ENCODE peak calls at places on chromosomes 12 and 14, in ten cellular contexts. One of them, this sample, is unnamed.

GRCh38 chr12:84455598-84455997 is 457.0 kb downstream of the SLC6A15 start:
- DNase-seq in effector memory CD4-positive, alpha-beta T cell: no peak
- DNase-seq in pancreas: no peak
- DNase-seq in tibial artery: no peak
- DNase-seq in PC-3: no peak
- DNase-seq in substantia nigra: no peak
- DNase-seq in CD4-positive, alpha-beta T cell: no peak
- DNase-seq in fibroblast of lung: no peak
- DNase-seq in RWPE1: no peak
- DNase-seq in IMR-90: no peak
- DNase-seq in this sample: no peak

GRCh38 chr14:49982082-49982481 is 89.2 kb downstream of the ARF6 start:
- DNase-seq in RWPE1: no peak
- DNase-seq in substantia nigra: no peak
- DNase-seq in PC-3: no peak
- DNase-seq in pancreas: no peak
- DNase-seq in CD4-positive, alpha-beta T cell: no peak
- DNase-seq in effector memory CD4-positive, alpha-beta T cell: no peak
- DNase-seq in tibial artery: no peak
- DNase-seq in IMR-90: peak
- DNase-seq in fibroblast of lung: peak
- DNase-seq in this sample: no peak

GRCh38 chr14:95507174-95507573 is 9.3 kb downstream of the SYNE3 start:
- DNase-seq in pancreas: no peak
- DNase-seq in effector memory CD4-positive, alpha-beta T cell: no peak
- DNase-seq in CD4-positive, alpha-beta T cell: no peak
- DNase-seq in tibial artery: peak
- DNase-seq in PC-3: peak
- DNase-seq in RWPE1: peak
- DNase-seq in fibroblast of lung: peak
- DNase-seq in IMR-90: peak
- DNase-seq in substantia nigra: peak
- DNase-seq in this sample: peak

GRCh38 chr12:65827827-65828231 is 3.5 kb downstream of the HMGA2 start:
- DNase-seq in IMR-90: no peak
- DNase-seq in PC-3: peak
- DNase-seq in RWPE1: no peak
- DNase-seq in tibial artery: no peak
- DNase-seq in CD4-positive, alpha-beta T cell: no peak
- DNase-seq in effector memory CD4-positive, alpha-beta T cell: no peak
- DNase-seq in substantia nigra: no peak
- DNase-seq in fibroblast of lung: peak
- DNase-seq in pancreas: no peak
- DNase-seq in this sample: peak

GRCh38 chr14:22271838-22272237 is 317.2 kb downstream of the DAD1 start:
- DNase-seq in RWPE1: no peak
- DNase-seq in effector memory CD4-positive, alpha-beta T cell: no peak
- DNase-seq in substantia nigra: no peak
- DNase-seq in pancreas: no peak
- DNase-seq in PC-3: no peak
- DNase-seq in CD4-positive, alpha-beta T cell: no peak
- DNase-seq in IMR-90: no peak
- DNase-seq in fibroblast of lung: no peak
- DNase-seq in tibial artery: no peak
- DNase-seq in this sample: no peak

GRCh38 chr12:106839343-106839742 is 64.9 kb downstream of the RIC8B start:
- DNase-seq in substantia nigra: no peak
- DNase-seq in fibroblast of lung: no peak
- DNase-seq in PC-3: no peak
- DNase-seq in IMR-90: no peak
- DNase-seq in CD4-positive, alpha-beta T cell: no peak
- DNase-seq in tibial artery: no peak
- DNase-seq in pancreas: no peak
- DNase-seq in RWPE1: no peak
- DNase-seq in effector memory CD4-positive, alpha-beta T cell: no peak
- DNase-seq in this sample: no peak

GRCh38 chr14:68491793-68492192 is 301.1 kb downstream of the ZFP36L1 start:
- DNase-seq in PC-3: no peak
- DNase-seq in substantia nigra: no peak
- DNase-seq in CD4-positive, alpha-beta T cell: no peak
- DNase-seq in IMR-90: no peak
- DNase-seq in effector memory CD4-positive, alpha-beta T cell: no peak
- DNase-seq in RWPE1: no peak
- DNase-seq in tibial artery: no peak
- DNase-seq in fibroblast of lung: no peak
- DNase-seq in pancreas: no peak
- DNase-seq in this sample: no peak

GRCh38 chr14:103705524-103706284 is 9.5 kb downstream of the XRCC3 start:
- DNase-seq in fibroblast of lung: no peak
- DNase-seq in tibial artery: no peak
- DNase-seq in effector memory CD4-positive, alpha-beta T cell: no peak
- DNase-seq in PC-3: no peak
- DNase-seq in CD4-positive, alpha-beta T cell: no peak
- DNase-seq in RWPE1: no peak
- DNase-seq in substantia nigra: no peak
- DNase-seq in pancreas: no peak
- DNase-seq in IMR-90: no peak
- DNase-seq in this sample: no peak

DNA sequence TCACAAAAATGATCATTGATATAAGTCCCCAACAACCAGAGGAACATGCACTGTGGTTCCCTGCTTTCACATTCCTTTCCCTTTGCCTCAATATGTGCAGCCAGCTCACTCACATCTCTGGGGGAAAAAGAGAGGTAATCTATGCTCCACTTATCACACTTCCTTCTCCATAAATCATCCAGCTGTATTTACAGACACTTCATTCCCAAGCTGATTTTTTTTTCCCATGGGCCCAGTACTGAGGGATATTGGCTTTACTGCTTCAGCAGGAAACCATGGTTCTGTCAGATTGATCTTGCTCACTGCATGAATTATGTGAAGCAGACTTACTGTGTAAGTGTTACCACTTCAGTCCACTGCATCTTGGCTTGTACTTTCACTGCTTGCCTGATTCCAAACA is 555.7 kb downstream of the CCER1 start:
- DNase-seq in tibial artery: no peak
- DNase-seq in PC-3: no peak
- DNase-seq in substantia nigra: no peak
- DNase-seq in effector memory CD4-positive, alpha-beta T cell: no peak
- DNase-seq in fibroblast of lung: peak
- DNase-seq in pancreas: no peak
- DNase-seq in CD4-positive, alpha-beta T cell: no peak
- DNase-seq in RWPE1: no peak
- DNase-seq in IMR-90: no peak
- DNase-seq in this sample: no peak
- H3K27ac ChIP-seq in tibial artery: no peak
- H3K27ac ChIP-seq in PC-3: no peak
- H3K27ac ChIP-seq in substantia nigra: no peak
- H3K27ac ChIP-seq in effector memory CD4-positive, alpha-beta T cell: no peak
- H3K27ac ChIP-seq in fibroblast of lung: no peak
- H3K27ac ChIP-seq in pancreas: no peak
- H3K27ac ChIP-seq in CD4-positive, alpha-beta T cell: no peak
- H3K27ac ChIP-seq in RWPE1: no peak
- H3K27ac ChIP-seq in IMR-90: no peak
- H3K27ac ChIP-seq in this sample: no peak

GRCh38 chr12:111788178-111788654 is 21.5 kb downstream of the ALDH2 start:
- DNase-seq in RWPE1: peak
- DNase-seq in CD4-positive, alpha-beta T cell: no peak
- DNase-seq in fibroblast of lung: no peak
- DNase-seq in PC-3: peak
- DNase-seq in effector memory CD4-positive, alpha-beta T cell: no peak
- DNase-seq in tibial artery: no peak
- DNase-seq in IMR-90: peak
- DNase-seq in pancreas: peak
- DNase-seq in substantia nigra: peak
- DNase-seq in this sample: peak

GRCh38 chr12:111789779-111790178 is 23.0 kb downstream of the ALDH2 start:
- DNase-seq in pancreas: no peak
- DNase-seq in IMR-90: no peak
- DNase-seq in RWPE1: no peak
- DNase-seq in substantia nigra: no peak
- DNase-seq in effector memory CD4-positive, alpha-beta T cell: no peak
- DNase-seq in PC-3: no peak
- DNase-seq in CD4-positive, alpha-beta T cell: no peak
- DNase-seq in tibial artery: no peak
- DNase-seq in fibroblast of lung: no peak
- DNase-seq in this sample: no peak

GRCh38 chr12:111798182-111798581 is 31.4 kb downstream of the ALDH2 start:
- DNase-seq in substantia nigra: no peak
- DNase-seq in IMR-90: no peak
- DNase-seq in pancreas: no peak
- DNase-seq in fibroblast of lung: no peak
- DNase-seq in CD4-positive, alpha-beta T cell: no peak
- DNase-seq in tibial artery: no peak
- DNase-seq in RWPE1: no peak
- DNase-seq in effector memory CD4-positive, alpha-beta T cell: no peak
- DNase-seq in PC-3: no peak
- DNase-seq in this sample: no peak

GRCh38 chr12:111791507-111791906 is 24.8 kb downstream of the ALDH2 start:
- DNase-seq in PC-3: no peak
- DNase-seq in effector memory CD4-positive, alpha-beta T cell: no peak
- DNase-seq in CD4-positive, alpha-beta T cell: no peak
- DNase-seq in substantia nigra: no peak
- DNase-seq in pancreas: no peak
- DNase-seq in IMR-90: no peak
- DNase-seq in tibial artery: no peak
- DNase-seq in RWPE1: no peak
- DNase-seq in fibroblast of lung: no peak
- DNase-seq in this sample: peak

GRCh38 chr12:111792155-111792876 is 25.6 kb downstream of the ALDH2 start:
- DNase-seq in RWPE1: no peak
- DNase-seq in fibroblast of lung: peak
- DNase-seq in IMR-90: peak
- DNase-seq in effector memory CD4-positive, alpha-beta T cell: no peak
- DNase-seq in substantia nigra: no peak
- DNase-seq in tibial artery: peak
- DNase-seq in PC-3: no peak
- DNase-seq in pancreas: no peak
- DNase-seq in CD4-positive, alpha-beta T cell: no peak
- DNase-seq in this sample: peak
- H3K27ac ChIP-seq in RWPE1: peak
- H3K27ac ChIP-seq in fibroblast of lung: no peak
- H3K27ac ChIP-seq in IMR-90: no peak
- H3K27ac ChIP-seq in effector memory CD4-positive, alpha-beta T cell: no peak
- H3K27ac ChIP-seq in substantia nigra: no peak
- H3K27ac ChIP-seq in tibial artery: no peak
- H3K27ac ChIP-seq in PC-3: no peak
- H3K27ac ChIP-seq in pancreas: no peak
- H3K27ac ChIP-seq in CD4-positive, alpha-beta T cell: no peak
- H3K27ac ChIP-seq in this sample: no peak

DNA sequence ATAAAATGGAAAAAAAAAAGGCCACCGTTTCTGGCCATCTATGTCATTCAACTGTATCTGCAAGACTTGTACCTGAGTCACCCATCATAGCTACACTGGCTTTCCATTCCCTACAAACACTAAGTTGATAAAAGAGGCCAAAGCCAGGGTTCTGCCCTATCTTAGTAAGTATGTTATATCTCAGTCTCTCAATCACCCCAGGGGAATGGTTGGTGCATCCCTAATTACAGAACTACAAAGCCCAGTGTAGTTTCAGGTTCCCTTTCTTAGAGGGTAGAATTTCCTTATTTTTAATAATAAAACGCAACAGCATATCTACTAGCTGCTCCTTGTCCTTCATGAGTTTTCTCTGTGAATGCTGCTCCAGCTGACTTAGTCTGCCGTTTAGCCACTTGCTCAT is 57.7 kb downstream of the ST8SIA1 start:
- DNase-seq in substantia nigra: no peak
- DNase-seq in RWPE1: no peak
- DNase-seq in fibroblast of lung: no peak
- DNase-seq in CD4-positive, alpha-beta T cell: no peak
- DNase-seq in tibial artery: no peak
- DNase-seq in effector memory CD4-positive, alpha-beta T cell: no peak
- DNase-seq in PC-3: no peak
- DNase-seq in IMR-90: no peak
- DNase-seq in pancreas: no peak
- DNase-seq in this sample: no peak
- H3K27ac ChIP-seq in substantia nigra: no peak
- H3K27ac ChIP-seq in RWPE1: peak
- H3K27ac ChIP-seq in fibroblast of lung: no peak
- H3K27ac ChIP-seq in CD4-positive, alpha-beta T cell: no peak
- H3K27ac ChIP-seq in tibial artery: peak
- H3K27ac ChIP-seq in effector memory CD4-positive, alpha-beta T cell: no peak
- H3K27ac ChIP-seq in PC-3: no peak
- H3K27ac ChIP-seq in IMR-90: no peak
- H3K27ac ChIP-seq in pancreas: no peak
- H3K27ac ChIP-seq in this sample: peak

GRCh38 chr12:14695685-14696084 is 714 bp downstream of the GUCY2C start:
- DNase-seq in RWPE1: no peak
- DNase-seq in IMR-90: no peak
- DNase-seq in CD4-positive, alpha-beta T cell: no peak
- DNase-seq in pancreas: no peak
- DNase-seq in fibroblast of lung: no peak
- DNase-seq in substantia nigra: no peak
- DNase-seq in tibial artery: no peak
- DNase-seq in effector memory CD4-positive, alpha-beta T cell: no peak
- DNase-seq in PC-3: no peak
- DNase-seq in this sample: peak

GRCh38 chr12:14693116-14693515 is 3.3 kb downstream of the GUCY2C start:
- DNase-seq in IMR-90: no peak
- DNase-seq in substantia nigra: no peak
- DNase-seq in RWPE1: no peak
- DNase-seq in pancreas: no peak
- DNase-seq in tibial artery: no peak
- DNase-seq in CD4-positive, alpha-beta T cell: no peak
- DNase-seq in effector memory CD4-positive, alpha-beta T cell: no peak
- DNase-seq in fibroblast of lung: no peak
- DNase-seq in PC-3: no peak
- DNase-seq in this sample: no peak

GRCh38 chr12:14694145-14694544 is 2.3 kb downstream of the GUCY2C start:
- DNase-seq in tibial artery: no peak
- DNase-seq in fibroblast of lung: no peak
- DNase-seq in RWPE1: no peak
- DNase-seq in CD4-positive, alpha-beta T cell: no peak
- DNase-seq in pancreas: no peak
- DNase-seq in effector memory CD4-positive, alpha-beta T cell: no peak
- DNase-seq in substantia nigra: no peak
- DNase-seq in IMR-90: no peak
- DNase-seq in PC-3: no peak
- DNase-seq in this sample: no peak

GRCh38 chr12:14698555-14698954 is 2.2 kb upstream of the GUCY2C start:
- DNase-seq in effector memory CD4-positive, alpha-beta T cell: no peak
- DNase-seq in substantia nigra: no peak
- DNase-seq in CD4-positive, alpha-beta T cell: no peak
- DNase-seq in IMR-90: no peak
- DNase-seq in RWPE1: no peak
- DNase-seq in pancreas: no peak
- DNase-seq in PC-3: no peak
- DNase-seq in fibroblast of lung: no peak
- DNase-seq in tibial artery: no peak
- DNase-seq in this sample: no peak

DNA sequence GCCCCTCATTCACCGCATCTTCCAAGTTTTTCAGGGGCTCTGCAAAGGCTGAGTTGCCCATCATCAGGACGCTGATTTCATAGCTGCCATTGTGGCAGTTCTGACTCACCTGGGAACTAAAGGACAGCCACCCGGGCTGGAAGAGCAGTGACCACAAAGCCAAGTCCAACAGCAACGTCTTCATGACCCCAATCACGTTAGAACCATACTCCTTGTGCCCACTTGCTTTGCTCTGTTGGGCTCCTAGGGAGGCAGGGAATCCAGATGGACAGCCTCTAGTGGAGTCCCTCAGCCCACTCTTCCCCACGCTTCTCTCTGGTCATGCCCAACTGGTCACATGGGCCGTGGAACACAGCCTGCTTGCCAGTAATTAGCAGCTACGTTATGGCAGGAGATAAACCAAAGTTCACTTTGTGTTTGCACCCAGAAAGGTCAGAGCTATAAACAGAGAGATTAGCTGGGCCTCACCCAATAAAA is at the start of gene GUCY2C:
- DNase-seq in PC-3: no peak
- DNase-seq in IMR-90: no peak
- DNase-seq in CD4-positive, alpha-beta T cell: no peak
- DNase-seq in tibial artery: no peak
- DNase-seq in fibroblast of lung: no peak
- DNase-seq in RWPE1: no peak
- DNase-seq in effector memory CD4-positive, alpha-beta T cell: no peak
- DNase-seq in pancreas: no peak
- DNase-seq in substantia nigra: no peak
- DNase-seq in this sample: no peak
- H3K27ac ChIP-seq in PC-3: no peak
- H3K27ac ChIP-seq in IMR-90: no peak
- H3K27ac ChIP-seq in CD4-positive, alpha-beta T cell: no peak
- H3K27ac ChIP-seq in tibial artery: no peak
- H3K27ac ChIP-seq in fibroblast of lung: no peak
- H3K27ac ChIP-seq in RWPE1: no peak
- H3K27ac ChIP-seq in effector memory CD4-positive, alpha-beta T cell: no peak
- H3K27ac ChIP-seq in pancreas: no peak
- H3K27ac ChIP-seq in substantia nigra: no peak
- H3K27ac ChIP-seq in this sample: no peak